ENCODE peak calls at places on chromosomes 3 and 15, in six cellular contexts. One of them, this sample, is unnamed.
A peak's percentile ranks its signal among the peaks of the same experiment; 100 is the strongest.

GRCh38 chr3:187738400-187739124 is 6.7 kb downstream of the BCL6 start:
- DNase-seq in AG10803: peak; percentile 90
- DNase-seq in heart right ventricle: peak; percentile 75
- DNase-seq in brain microvascular endothelial cell: peak; percentile 84
- DNase-seq in fibroblast of mammary gland: peak; percentile 93
- DNase-seq in gastrocnemius medialis: peak; percentile 93
- DNase-seq in this sample: peak; percentile 97

GRCh38 chr3:52086939-52087675 is 30.7 kb upstream of the DUSP7 start:
- DNase-seq in AG10803: peak; percentile 37
- DNase-seq in heart right ventricle: no peak
- DNase-seq in brain microvascular endothelial cell: no peak
- DNase-seq in fibroblast of mammary gland: peak; percentile 52
- DNase-seq in gastrocnemius medialis: no peak
- DNase-seq in this sample: no peak

GRCh38 chr3:22010997-22011396 is 260.0 kb upstream of the ZNF385D start:
- DNase-seq in AG10803: no peak
- DNase-seq in heart right ventricle: no peak
- DNase-seq in brain microvascular endothelial cell: no peak
- DNase-seq in fibroblast of mammary gland: no peak
- DNase-seq in gastrocnemius medialis: no peak
- DNase-seq in this sample: no peak

GRCh38 chr3:188242426-188243123 is 88.6 kb downstream of the LPP start:
- DNase-seq in AG10803: no peak
- DNase-seq in heart right ventricle: no peak
- DNase-seq in brain microvascular endothelial cell: no peak
- DNase-seq in fibroblast of mammary gland: no peak
- DNase-seq in gastrocnemius medialis: no peak
- DNase-seq in this sample: no peak

GRCh38 chr15:44883219-44883900 is 73.1 kb upstream of the TERB2 start:
- DNase-seq in AG10803: no peak
- DNase-seq in heart right ventricle: no peak
- DNase-seq in brain microvascular endothelial cell: no peak
- DNase-seq in fibroblast of mammary gland: no peak
- DNase-seq in gastrocnemius medialis: no peak
- DNase-seq in this sample: no peak

GRCh38 chr15:64132217-64132616 is 19.3 kb upstream of the SNX22 start:
- DNase-seq in AG10803: no peak
- DNase-seq in heart right ventricle: no peak
- DNase-seq in brain microvascular endothelial cell: no peak
- DNase-seq in fibroblast of mammary gland: no peak
- DNase-seq in gastrocnemius medialis: no peak
- DNase-seq in this sample: no peak

GRCh38 chr15:75112278-75112847 is 89.0 kb downstream of the PPCDC start:
- DNase-seq in AG10803: no peak
- DNase-seq in heart right ventricle: no peak
- DNase-seq in brain microvascular endothelial cell: no peak
- DNase-seq in fibroblast of mammary gland: no peak
- DNase-seq in gastrocnemius medialis: no peak
- DNase-seq in this sample: no peak

GRCh38 chr3:134542287-134542686 is 56.4 kb downstream of the CEP63 start:
- DNase-seq in AG10803: no peak
- DNase-seq in heart right ventricle: no peak
- DNase-seq in brain microvascular endothelial cell: no peak
- DNase-seq in fibroblast of mammary gland: no peak
- DNase-seq in gastrocnemius medialis: no peak
- DNase-seq in this sample: no peak

GRCh38 chr3:196694202-196694638 is 17.8 kb downstream of the CEP19 start:
- DNase-seq in AG10803: no peak
- DNase-seq in heart right ventricle: no peak
- DNase-seq in brain microvascular endothelial cell: no peak
- DNase-seq in fibroblast of mammary gland: peak; percentile 27
- DNase-seq in gastrocnemius medialis: no peak
- DNase-seq in this sample: no peak

DNA sequence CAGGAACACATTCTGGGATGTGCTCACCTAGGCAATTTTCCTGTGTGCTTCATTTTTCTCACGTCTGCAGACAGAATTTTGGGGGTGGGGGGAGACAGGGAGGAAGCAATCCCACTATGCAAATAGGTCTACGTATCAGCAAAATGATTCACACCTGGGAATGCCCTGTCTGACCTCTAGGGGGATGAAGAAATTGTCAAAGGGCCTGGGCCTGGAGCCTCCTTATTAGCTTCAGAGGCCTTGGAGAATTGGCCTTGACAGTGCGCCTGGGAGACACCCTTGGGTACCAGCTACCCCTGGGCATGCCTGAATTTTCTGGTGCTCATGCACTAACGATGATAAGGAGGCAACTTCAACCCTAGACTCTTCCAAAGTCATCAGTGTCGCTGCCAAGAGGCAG is 207.5 kb downstream of the CADPS start:
- DNase-seq in AG10803: no peak
- DNase-seq in heart right ventricle: no peak
- DNase-seq in brain microvascular endothelial cell: no peak
- DNase-seq in fibroblast of mammary gland: no peak
- DNase-seq in gastrocnemius medialis: no peak
- DNase-seq in this sample: no peak
- TF ChIP-seq CTCF in AG10803: peak; percentile 18
- TF ChIP-seq CTCF in heart right ventricle: no peak
- TF ChIP-seq CTCF in brain microvascular endothelial cell: no peak
- TF ChIP-seq CTCF in fibroblast of mammary gland: no peak
- TF ChIP-seq CTCF in gastrocnemius medialis: no peak
- TF ChIP-seq CTCF in this sample: no peak

GRCh38 chr3:114572364-114573062 is 278.7 kb downstream of the TIGIT start:
- DNase-seq in AG10803: no peak
- DNase-seq in heart right ventricle: no peak
- DNase-seq in brain microvascular endothelial cell: no peak
- DNase-seq in fibroblast of mammary gland: no peak
- DNase-seq in gastrocnemius medialis: no peak
- DNase-seq in this sample: no peak

GRCh38 chr3:114569186-114569585 is 275.4 kb downstream of the TIGIT start:
- DNase-seq in AG10803: no peak
- DNase-seq in heart right ventricle: no peak
- DNase-seq in brain microvascular endothelial cell: no peak
- DNase-seq in fibroblast of mammary gland: no peak
- DNase-seq in gastrocnemius medialis: no peak
- DNase-seq in this sample: no peak

GRCh38 chr3:114567774-114568173 is 273.9 kb downstream of the TIGIT start:
- DNase-seq in AG10803: no peak
- DNase-seq in heart right ventricle: no peak
- DNase-seq in brain microvascular endothelial cell: no peak
- DNase-seq in fibroblast of mammary gland: no peak
- DNase-seq in gastrocnemius medialis: no peak
- DNase-seq in this sample: no peak

GRCh38 chr3:114566162-114566755 is 272.4 kb downstream of the TIGIT start:
- DNase-seq in AG10803: no peak
- DNase-seq in heart right ventricle: no peak
- DNase-seq in brain microvascular endothelial cell: no peak
- DNase-seq in fibroblast of mammary gland: no peak
- DNase-seq in gastrocnemius medialis: no peak
- DNase-seq in this sample: no peak

GRCh38 chr3:114571363-114571762 is 277.5 kb downstream of the TIGIT start:
- DNase-seq in AG10803: no peak
- DNase-seq in heart right ventricle: no peak
- DNase-seq in brain microvascular endothelial cell: no peak
- DNase-seq in fibroblast of mammary gland: no peak
- DNase-seq in gastrocnemius medialis: no peak
- DNase-seq in this sample: no peak
- TF ChIP-seq CTCF in AG10803: no peak
- TF ChIP-seq CTCF in heart right ventricle: no peak
- TF ChIP-seq CTCF in brain microvascular endothelial cell: no peak
- TF ChIP-seq CTCF in fibroblast of mammary gland: no peak
- TF ChIP-seq CTCF in gastrocnemius medialis: no peak
- TF ChIP-seq CTCF in this sample: no peak

DNA sequence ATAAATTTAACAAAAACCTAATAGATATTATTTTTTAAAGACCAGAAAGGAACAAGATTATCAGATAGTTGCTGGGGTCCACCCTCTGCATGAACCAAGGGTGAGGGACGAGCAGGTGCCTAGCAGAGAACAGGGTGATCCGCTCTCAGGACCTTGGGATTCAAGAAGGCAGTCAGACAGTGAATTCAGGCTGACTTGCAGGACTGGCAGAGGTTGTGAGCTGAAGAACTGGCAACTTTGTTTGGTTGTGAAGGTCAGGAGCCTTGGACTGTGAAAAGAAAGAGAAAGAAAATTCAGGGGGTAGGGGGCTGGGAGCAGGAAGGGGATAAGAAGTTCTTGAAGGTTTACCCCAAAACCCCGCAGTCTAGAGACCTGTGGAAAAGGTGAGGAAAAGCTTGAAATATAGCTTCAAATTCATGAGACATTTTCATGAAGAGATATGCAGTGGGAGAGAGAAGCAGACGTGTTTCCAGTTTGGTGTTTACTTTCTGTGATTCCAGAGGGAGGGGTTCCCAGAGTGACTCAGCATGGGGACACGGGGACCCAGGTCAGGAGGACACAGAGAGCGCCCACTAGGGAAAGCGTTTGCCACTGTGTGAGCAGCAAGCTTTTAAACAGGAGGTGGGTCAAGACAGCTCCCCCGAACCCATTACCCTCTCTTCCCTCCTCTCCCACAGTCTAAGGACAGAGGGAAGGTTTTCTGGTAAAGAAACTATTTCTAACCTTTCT is 217.2 kb upstream of the UMPS start:
- DNase-seq in AG10803: no peak
- DNase-seq in heart right ventricle: no peak
- DNase-seq in brain microvascular endothelial cell: no peak
- DNase-seq in fibroblast of mammary gland: no peak
- DNase-seq in gastrocnemius medialis: no peak
- DNase-seq in this sample: no peak
- TF ChIP-seq CTCF in AG10803: no peak
- TF ChIP-seq CTCF in heart right ventricle: no peak
- TF ChIP-seq CTCF in brain microvascular endothelial cell: no peak
- TF ChIP-seq CTCF in fibroblast of mammary gland: no peak
- TF ChIP-seq CTCF in gastrocnemius medialis: no peak
- TF ChIP-seq CTCF in this sample: no peak

DNA sequence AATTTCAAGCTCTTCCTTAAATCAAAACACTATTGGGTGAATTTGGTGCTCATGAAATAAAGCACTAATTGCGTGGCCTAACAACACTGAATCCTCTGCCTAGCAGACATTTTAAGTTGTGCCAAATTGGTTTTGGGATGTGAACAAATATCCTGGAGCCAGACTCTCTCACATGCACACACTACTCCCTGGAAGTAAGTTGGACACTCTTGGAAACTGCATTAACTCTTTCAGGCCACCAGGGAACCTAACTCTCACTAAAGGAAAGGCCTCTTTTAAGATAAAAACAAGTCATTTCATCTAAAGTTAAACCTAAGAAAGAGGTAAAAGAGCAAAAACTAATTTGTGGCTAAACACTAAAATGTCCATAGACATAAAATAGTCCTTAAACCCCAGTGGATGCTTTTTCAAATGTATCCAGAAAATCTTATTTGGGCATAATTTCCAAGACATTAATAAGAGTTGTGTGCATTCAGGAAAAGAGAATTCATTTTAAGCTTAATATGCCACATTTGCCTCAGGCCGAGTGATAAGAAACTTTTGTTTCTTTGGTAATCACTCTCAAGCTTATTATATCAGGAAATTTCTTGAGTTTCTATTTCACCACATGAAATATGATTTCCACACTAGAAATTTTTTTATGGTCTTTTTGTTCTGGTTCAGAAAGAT is 61.8 kb downstream of the ZBTB20 start:
- DNase-seq in AG10803: peak; percentile 38
- DNase-seq in heart right ventricle: no peak
- DNase-seq in brain microvascular endothelial cell: no peak
- DNase-seq in fibroblast of mammary gland: peak; percentile 36
- DNase-seq in gastrocnemius medialis: no peak
- DNase-seq in this sample: no peak
- TF ChIP-seq CTCF in AG10803: peak; percentile 46
- TF ChIP-seq CTCF in heart right ventricle: peak; percentile 11
- TF ChIP-seq CTCF in brain microvascular endothelial cell: peak; percentile 55
- TF ChIP-seq CTCF in fibroblast of mammary gland: peak; percentile 43
- TF ChIP-seq CTCF in gastrocnemius medialis: no peak
- TF ChIP-seq CTCF in this sample: no peak

GRCh38 chr15:101120473-101120872 is 131.4 kb downstream of the CHSY1 start:
- DNase-seq in AG10803: no peak
- DNase-seq in heart right ventricle: no peak
- DNase-seq in brain microvascular endothelial cell: no peak
- DNase-seq in fibroblast of mammary gland: no peak
- DNase-seq in gastrocnemius medialis: no peak
- DNase-seq in this sample: no peak

GRCh38 chr15:101120961-101121360 is 130.9 kb downstream of the CHSY1 start:
- DNase-seq in AG10803: no peak
- DNase-seq in heart right ventricle: no peak
- DNase-seq in brain microvascular endothelial cell: no peak
- DNase-seq in fibroblast of mammary gland: no peak
- DNase-seq in gastrocnemius medialis: no peak
- DNase-seq in this sample: no peak

GRCh38 chr15:101118116-101118515 is 133.7 kb downstream of the CHSY1 start:
- DNase-seq in AG10803: no peak
- DNase-seq in heart right ventricle: no peak
- DNase-seq in brain microvascular endothelial cell: no peak
- DNase-seq in fibroblast of mammary gland: no peak
- DNase-seq in gastrocnemius medialis: no peak
- DNase-seq in this sample: no peak

GRCh38 chr15:101116681-101116976 is 135.2 kb downstream of the CHSY1 start:
- DNase-seq in AG10803: no peak
- DNase-seq in heart right ventricle: no peak
- DNase-seq in brain microvascular endothelial cell: no peak
- DNase-seq in fibroblast of mammary gland: no peak
- DNase-seq in gastrocnemius medialis: no peak
- DNase-seq in this sample: no peak

DNA sequence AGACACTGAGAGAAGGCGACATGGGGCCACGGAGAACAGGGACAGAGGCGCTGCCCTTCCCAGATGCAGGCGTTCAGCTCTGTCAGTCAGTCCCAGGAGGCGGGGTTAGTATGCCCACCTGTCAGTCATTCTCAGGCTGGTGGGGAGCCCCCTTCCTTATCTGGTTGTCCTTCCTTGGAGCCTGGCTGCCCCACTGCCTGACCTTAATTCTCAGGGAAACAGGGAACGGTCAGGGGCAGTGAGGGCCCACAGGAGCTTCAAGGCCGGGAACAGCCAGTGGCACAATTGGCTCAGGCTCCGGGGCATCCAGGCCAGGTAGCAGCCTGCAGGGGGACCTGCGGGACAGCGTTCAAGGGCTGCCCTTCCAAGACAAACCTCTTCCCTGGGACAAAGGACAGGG is 133.2 kb downstream of the CHSY1 start:
- DNase-seq in AG10803: no peak
- DNase-seq in heart right ventricle: no peak
- DNase-seq in brain microvascular endothelial cell: no peak
- DNase-seq in fibroblast of mammary gland: no peak
- DNase-seq in gastrocnemius medialis: no peak
- DNase-seq in this sample: no peak
- TF ChIP-seq CTCF in AG10803: no peak
- TF ChIP-seq CTCF in heart right ventricle: no peak
- TF ChIP-seq CTCF in brain microvascular endothelial cell: no peak
- TF ChIP-seq CTCF in fibroblast of mammary gland: no peak
- TF ChIP-seq CTCF in gastrocnemius medialis: no peak
- TF ChIP-seq CTCF in this sample: no peak

GRCh38 chr3:17946619-17947018 is 204.2 kb upstream of the TBC1D5 start:
- DNase-seq in AG10803: no peak
- DNase-seq in heart right ventricle: no peak
- DNase-seq in brain microvascular endothelial cell: no peak
- DNase-seq in fibroblast of mammary gland: no peak
- DNase-seq in gastrocnemius medialis: no peak
- DNase-seq in this sample: no peak
- TF ChIP-seq CTCF in AG10803: no peak
- TF ChIP-seq CTCF in heart right ventricle: no peak
- TF ChIP-seq CTCF in brain microvascular endothelial cell: no peak
- TF ChIP-seq CTCF in fibroblast of mammary gland: no peak
- TF ChIP-seq CTCF in gastrocnemius medialis: no peak
- TF ChIP-seq CTCF in this sample: no peak

GRCh38 chr15:54594115-54594514 is 602.6 kb downstream of the RSL24D1 start:
- DNase-seq in AG10803: no peak
- DNase-seq in heart right ventricle: no peak
- DNase-seq in brain microvascular endothelial cell: no peak
- DNase-seq in fibroblast of mammary gland: no peak
- DNase-seq in gastrocnemius medialis: no peak
- DNase-seq in this sample: no peak
- TF ChIP-seq CTCF in AG10803: no peak
- TF ChIP-seq CTCF in heart right ventricle: no peak
- TF ChIP-seq CTCF in brain microvascular endothelial cell: no peak
- TF ChIP-seq CTCF in fibroblast of mammary gland: no peak
- TF ChIP-seq CTCF in gastrocnemius medialis: no peak
- TF ChIP-seq CTCF in this sample: no peak